ENCODE peak calls at places on chromosomes 1 and 21, in seven cellular contexts. M, R, B, Q, S, G and U are unnamed samples.

GRCh38 chr1:22111620-22112019 is 31.3 kb downstream of the WNT4 start:
- DNase-seq in M (no peak), R (no peak), B (no peak), Q (peak; percentile 63), S (no peak), G (no peak), U (no peak)

GRCh38 chr1:3577300-3577699 is 34.0 kb downstream of the MEGF6 start:
- DNase-seq in M (no peak), R (no peak), B (no peak), Q (no peak), S (no peak), G (no peak), U (peak; percentile 93)

GRCh38 chr21:41054206-41054605 is 113.8 kb upstream of the BACE2 start:
- DNase-seq in M (no peak), R (no peak), B (no peak), Q (no peak), S (no peak), G (no peak), U (no peak)

GRCh38 chr1:17909634-17910033 is 154.5 kb downstream of the ACTL8 start:
- DNase-seq in M (peak; percentile 46), R (no peak), B (peak; percentile 40), Q (no peak), S (no peak), G (no peak), U (no peak)

GRCh38 chr21:33198346-33199135 is 31.2 kb upstream of the IFNAR2 start:
- DNase-seq in M (no peak), R (no peak), B (no peak), Q (no peak), S (no peak), G (no peak), U (peak; percentile 33)

GRCh38 chr21:35420658-35421057 is 371.6 kb upstream of the RUNX1 start:
- DNase-seq in M (no peak), R (no peak), B (no peak), Q (no peak), S (no peak), G (no peak), U (no peak)

GRCh38 chr1:6859415-6860343 is 74.4 kb downstream of the CAMTA1 start:
- DNase-seq in M (peak; percentile 84), R (no peak), B (peak; percentile 88), Q (peak; percentile 95), S (no peak), G (no peak), U (no peak)

GRCh38 chr1:217029311-217030157 is 306.3 kb upstream of the ESRRG start:
- DNase-seq in M (peak; percentile 82), R (no peak), B (peak; percentile 88), Q (peak; percentile 81), S (no peak), G (peak; percentile 45), U (no peak)

GRCh38 chr1:177426533-177426932 is 255.8 kb downstream of the BRINP2 start:
- DNase-seq in M (no peak), R (no peak), B (no peak), Q (no peak), S (no peak), G (no peak), U (no peak)

GRCh38 chr1:41591891-41592290 is 107.4 kb upstream of the EDN2 start:
- DNase-seq in M (no peak), R (no peak), B (no peak), Q (no peak), S (no peak), G (no peak), U (no peak)

GRCh38 chr1:212119397-212119837 is 83.9 kb downstream of the DTL start:
- DNase-seq in M (no peak), R (peak; percentile 14), B (no peak), Q (no peak), S (no peak), G (no peak), U (no peak)

GRCh38 chr1:54566438-54567141 is 18.6 kb downstream of the ACOT11 start:
- DNase-seq in M (no peak), R (no peak), B (no peak), Q (no peak), S (no peak), G (no peak), U (no peak)

GRCh38 chr1:70319750-70320149 is 34.8 kb downstream of the ANKRD13C start:
- DNase-seq in M (peak; percentile 70), R (no peak), B (peak; percentile 82), Q (peak; percentile 80), S (no peak), G (no peak), U (no peak)

GRCh38 chr1:198205021-198205684 is 48.4 kb downstream of the NEK7 start:
- DNase-seq in M (no peak), R (no peak), B (no peak), Q (no peak), S (no peak), G (no peak), U (peak; percentile 2)

GRCh38 chr1:3711780-3712451 is 40.3 kb upstream of the CCDC27 start:
- DNase-seq in M (no peak), R (no peak), B (no peak), Q (no peak), S (no peak), G (no peak), U (no peak)

GRCh38 chr1:108643492-108644333 is 17.2 kb downstream of the HENMT1 start:
- DNase-seq in M (peak; percentile 50), R (peak; percentile 69), B (peak; percentile 48), Q (peak; percentile 63), S (peak; percentile 56), G (no peak), U (peak; percentile 85)

GRCh38 chr1:204032642-204033235 is 40.2 kb upstream of the SOX13 start:
- DNase-seq in M (no peak), R (no peak), B (peak; percentile 10), Q (no peak), S (no peak), G (no peak), U (no peak)

GRCh38 chr1:228349701-228350171 is 56.9 kb downstream of the TRIM11 start:
- DNase-seq in M (no peak), R (no peak), B (no peak), Q (no peak), S (no peak), G (peak; percentile 16), U (no peak)

GRCh38 chr1:223700388-223700918 is 11.9 kb upstream of the CAPN2 start:
- DNase-seq in M (peak; percentile 64), R (no peak), B (no peak), Q (no peak), S (no peak), G (no peak), U (no peak)

GRCh38 chr1:182192215-182192614 is 130.7 kb upstream of the ZNF648 start:
- DNase-seq in M (no peak), R (no peak), B (no peak), Q (no peak), S (no peak), G (no peak), U (no peak)

GRCh38 chr1:180253585-180254495 is 23.8 kb downstream of the LHX4 start:
- DNase-seq in M (no peak), R (no peak), B (no peak), Q (no peak), S (no peak), G (peak; percentile 85), U (no peak)

GRCh38 chr1:6523566-6523965 is 30.7 kb downstream of the NOL9 start:
- DNase-seq in M (peak; percentile 55), R (peak; percentile 34), B (peak; percentile 51), Q (peak; percentile 28), S (no peak), G (no peak), U (no peak)